ENCODE peak calls at places on chromosomes 5 and 9, in four cellular contexts. A is GM12878, I is HepG2, D is H1. T is an unnamed sample. For H4K20me1, the result is how much of the 10 kb centered on the place peaks cover.

GRCh38 chr9:130640681-130641080 is 23.7 kb upstream of the PRDM12 start:
- DNase-seq in A (no peak), I (no peak), D (no peak), T (no peak)

GRCh38 chr9:14687042-14687719 is 6.1 kb downstream of the ZDHHC21 start:
- DNase-seq in A (no peak), I (no peak), D (no peak), T (no peak)

GRCh38 chr5:17910318-17910717 is 276.1 kb downstream of the TAF11L14 start:
- DNase-seq in A (no peak), I (no peak), D (no peak), T (no peak)

GRCh38 chr5:758698-759053 is 25.9 kb downstream of the ZDHHC11B start:
- DNase-seq in A (no peak), I (no peak), D (no peak), T (no peak)

GRCh38 chr5:112125910-112126309 is 293.2 kb downstream of the EPB41L4A start:
- DNase-seq in A (no peak), I (no peak), D (no peak), T (peak)

GRCh38 chr5:148176480-148176879 is 8.1 kb downstream of the SPINK14 start:
- DNase-seq in A (no peak), I (no peak), D (no peak), T (no peak)

GRCh38 chr5:14444988-14445387 is 136.6 kb upstream of the OTULINL start:
- DNase-seq in A (no peak), I (no peak), D (no peak), T (no peak)

GRCh38 chr5:104367978-104368377 is 805.4 kb upstream of the NUDT12 start:
- DNase-seq in A (no peak), I (no peak), D (no peak), T (no peak)

GRCh38 chr5:34487956-34488355 is 168.2 kb upstream of the RAI14 start:
- DNase-seq in A (no peak), I (no peak), D (no peak), T (no peak)

GRCh38 chr9:121989010-121989409 is 104.1 kb downstream of the TTLL11 start:
- DNase-seq in A (no peak), I (no peak), D (peak), T (no peak)

GRCh38 chr5:3836528-3836927 is 240.9 kb downstream of the IRX1 start:
- DNase-seq in A (no peak), I (no peak), D (no peak), T (no peak)

GRCh38 chr9:108282872-108283271 is 572.9 kb downstream of the ACTL7B start:
- DNase-seq in A (no peak), I (peak), D (no peak), T (no peak)

GRCh38 chr9:18767141-18767540 is 265.9 kb downstream of the SAXO1 start:
- DNase-seq in A (no peak), I (no peak), D (no peak), T (no peak)

GRCh38 chr9:12698293-12698692 is 5.1 kb downstream of the TYRP1 start:
- DNase-seq in A (no peak), I (no peak), D (no peak), T (no peak)

GRCh38 chr9:87792831-87793288 is 66.9 kb downstream of the CTSL start:
- DNase-seq in A (peak), I (peak), D (no peak), T (no peak)

GRCh38 chr5:116042375-116042774 is 10.1 kb downstream of the ARL14EPL start:
- DNase-seq in A (no peak), I (no peak), D (no peak), T (no peak)

GRCh38 chr5:100826133-100826532 is 76.9 kb downstream of the ST8SIA4 start:
- DNase-seq in A (peak), I (no peak), D (no peak), T (no peak)

GRCh38 chr5:180626661-180627385 is 22.6 kb downstream of the FLT4 start:
- DNase-seq in A (no peak), I (no peak), D (no peak), T (no peak)

GRCh38 chr5:74851684-74852353 is 14.4 kb downstream of the FAM169A start:
- DNase-seq in A (peak), I (no peak), D (no peak), T (no peak)

GRCh38 chr9:75545292-75545691 is 345.2 kb upstream of the PCSK5 start:
- DNase-seq in A (no peak), I (no peak), D (no peak), T (no peak)

GRCh38 chr9:744790-745456 is 96.6 kb upstream of the DMRT1 start:
- DNase-seq in A (no peak), I (peak), D (no peak), T (no peak)

GRCh38 chr5:99019812-99020697 is 91.2 kb upstream of the CHD1 start:
- DNase-seq in A (no peak), I (peak), D (no peak), T (no peak)

GRCh38 chr9:129889936-129890717 is 54.9 kb downstream of the USP20 start:
- DNase-seq in A (peak), I (no peak), D (peak), T (no peak)

GRCh38 chr9:76266649-76267627 is 127.3 kb downstream of the RFK start:
- DNase-seq in A (no peak), I (no peak), D (no peak), T (no peak)

GRCh38 chr9:21933865-21934264 is 60.3 kb downstream of the CDKN2A start:
- DNase-seq in A (no peak), I (no peak), D (no peak), T (no peak)

GRCh38 chr9:33435821-33436277 is 11.5 kb downstream of the AQP3 start:
- DNase-seq in A (no peak), I (no peak), D (no peak), T (no peak)

GRCh38 chr9:93668261-93668871 is 92.0 kb downstream of the PHF2 start:
- DNase-seq in A (no peak), I (no peak), D (no peak), T (no peak)

GRCh38 chr5:145347026-145347616 is 488.0 kb downstream of the PRELID2 start:
- DNase-seq in A (no peak), I (peak), D (no peak), T (peak)

GRCh38 chr5:176658007-176658599 is 10.8 kb downstream of the TSPAN17 start:
- DNase-seq in A (no peak), I (peak), D (peak), T (peak)

DNA sequence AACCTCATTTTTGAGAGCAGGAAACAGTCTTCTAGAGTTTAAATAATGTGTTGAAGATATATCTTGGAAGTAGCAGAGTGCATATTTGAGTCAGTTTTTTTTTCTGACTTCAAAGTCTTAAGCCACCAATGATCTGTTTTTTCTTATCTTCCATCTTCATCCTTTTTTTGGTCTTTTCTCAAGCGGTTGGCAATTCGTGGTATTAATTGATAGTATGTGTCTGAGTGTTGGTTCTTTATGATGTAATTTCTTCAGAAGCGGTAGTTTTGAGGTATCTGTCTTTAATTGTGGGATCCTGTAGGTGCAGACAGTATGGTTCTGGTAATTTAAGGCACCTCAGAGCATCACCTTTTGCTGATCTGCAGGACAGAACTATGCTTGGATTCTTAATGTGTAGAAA is 3.9 kb downstream of the CSNK1G3 start:
- DNase-seq in A (no peak), I (no peak), D (no peak), T (no peak)
- H4K20me1 ChIP-seq in A (under half), I (under half), D (under half), T (under half)

GRCh38 chr5:138552700-138553099 is 9.7 kb upstream of the ETF1 start:
- DNase-seq in A (no peak), I (no peak), D (no peak), T (no peak)

GRCh38 chr5:138553437-138554095 is 10.5 kb upstream of the ETF1 start:
- DNase-seq in A (no peak), I (no peak), D (no peak), T (no peak)

GRCh38 chr5:138559937-138560336 is 15.3 kb downstream of the HSPA9 start:
- DNase-seq in A (no peak), I (no peak), D (no peak), T (no peak)

GRCh38 chr5:138554143-138554542 is 11.1 kb upstream of the ETF1 start:
- DNase-seq in A (no peak), I (no peak), D (no peak), T (no peak)

DNA sequence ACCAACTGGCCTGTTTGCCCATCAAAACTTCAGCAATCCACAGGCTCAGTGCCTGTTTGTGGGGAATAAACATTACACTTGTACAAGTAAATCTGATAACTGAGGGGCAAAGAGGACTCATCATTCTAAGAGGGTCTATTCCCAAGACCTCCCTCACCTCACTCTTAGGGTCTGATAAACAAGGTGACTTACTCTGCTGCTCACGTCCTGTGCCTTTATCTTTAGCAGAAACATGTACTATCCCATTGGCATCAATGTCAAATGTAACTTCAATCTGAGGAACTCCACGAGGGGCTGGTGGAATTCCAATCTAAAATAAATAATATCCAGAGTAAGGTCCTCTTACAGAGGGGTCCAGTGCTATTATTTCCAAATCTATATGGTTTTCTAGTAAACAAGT is 14.6 kb upstream of the ETF1 start:
- DNase-seq in A (no peak), I (no peak), D (no peak), T (no peak)
- TF ChIP-seq GABPA in A (no peak), I (no peak), D (no peak), T (no peak)

DNA sequence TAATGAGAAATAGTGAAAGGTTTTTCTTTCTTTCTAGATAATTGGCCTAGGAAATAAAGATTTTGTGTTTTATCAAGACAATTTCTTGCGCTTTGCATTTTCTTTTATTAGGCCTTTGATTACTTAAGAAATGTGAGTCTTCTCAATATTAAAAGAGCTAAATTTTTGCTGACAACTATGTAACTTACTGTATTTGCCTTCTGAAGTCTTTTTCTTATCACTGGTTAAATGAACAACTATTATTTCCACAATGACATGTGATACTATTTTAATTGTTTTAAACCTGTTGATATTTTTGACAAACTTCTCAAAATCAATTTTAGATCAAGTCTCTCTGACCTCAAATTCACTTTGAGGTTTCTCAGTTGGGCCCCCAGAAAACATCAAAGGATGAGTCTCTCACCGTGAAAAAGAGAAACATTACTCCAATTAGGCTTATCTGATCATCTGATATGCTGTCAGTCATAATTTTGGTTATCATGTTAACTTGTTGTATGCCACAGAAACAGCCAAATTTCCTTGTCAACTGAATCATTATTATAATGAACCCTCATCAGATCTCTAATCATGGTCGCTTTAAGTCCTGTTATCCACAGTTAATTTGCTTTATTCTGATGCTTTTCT is 48.8 kb downstream of the RAPGEF1 start:
- DNase-seq in A (no peak), I (no peak), D (no peak), T (no peak)
- H4K20me1 ChIP-seq in A (under half), I (under half), D (under half), T (under half)

GRCh38 chr9:98248737-98249474 is 6.5 kb downstream of the TBC1D2 start:
- DNase-seq in A (no peak), I (no peak), D (no peak), T (no peak)
- TF ChIP-seq GABPA in A (no peak), I (no peak), D (no peak), T (no peak)

DNA sequence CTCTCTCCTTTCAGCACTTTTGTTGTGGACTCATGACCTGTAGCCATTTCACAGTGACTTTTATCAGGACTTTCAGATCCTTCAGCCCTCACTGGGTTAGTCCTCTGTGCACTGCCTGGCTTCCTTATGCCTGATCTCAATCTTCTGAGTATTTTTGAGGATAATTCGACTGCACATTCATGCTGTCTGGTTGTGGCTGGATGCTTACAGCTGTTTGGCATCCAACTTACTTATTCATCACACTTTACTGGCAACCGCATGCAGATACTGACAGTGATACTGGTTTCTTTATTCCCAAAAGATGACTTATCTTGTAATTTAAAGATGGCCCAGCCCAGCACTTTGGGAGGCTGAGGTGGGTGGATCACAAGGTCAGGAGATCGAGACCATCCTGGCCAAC is 293.4 kb downstream of the MAN2A1 start:
- DNase-seq in A (no peak), I (no peak), D (no peak), T (no peak)
- H4K20me1 ChIP-seq in A (under half), I (under half), D (under half), T (under half)

GRCh38 chr5:142253938-142254895 is 70.6 kb downstream of the SPRY4 start:
- DNase-seq in A (no peak), I (no peak), D (no peak), T (no peak)
- TF ChIP-seq GABPA in A (no peak), I (no peak), D (no peak), T (no peak)

GRCh38 chr5:134577796-134578577 is 52.5 kb downstream of the JADE2 start:
- DNase-seq in A (no peak), I (peak), D (peak), T (peak)
- H4K20me1 ChIP-seq in A (under half), I (under half), D (under half), T (under half)

DNA sequence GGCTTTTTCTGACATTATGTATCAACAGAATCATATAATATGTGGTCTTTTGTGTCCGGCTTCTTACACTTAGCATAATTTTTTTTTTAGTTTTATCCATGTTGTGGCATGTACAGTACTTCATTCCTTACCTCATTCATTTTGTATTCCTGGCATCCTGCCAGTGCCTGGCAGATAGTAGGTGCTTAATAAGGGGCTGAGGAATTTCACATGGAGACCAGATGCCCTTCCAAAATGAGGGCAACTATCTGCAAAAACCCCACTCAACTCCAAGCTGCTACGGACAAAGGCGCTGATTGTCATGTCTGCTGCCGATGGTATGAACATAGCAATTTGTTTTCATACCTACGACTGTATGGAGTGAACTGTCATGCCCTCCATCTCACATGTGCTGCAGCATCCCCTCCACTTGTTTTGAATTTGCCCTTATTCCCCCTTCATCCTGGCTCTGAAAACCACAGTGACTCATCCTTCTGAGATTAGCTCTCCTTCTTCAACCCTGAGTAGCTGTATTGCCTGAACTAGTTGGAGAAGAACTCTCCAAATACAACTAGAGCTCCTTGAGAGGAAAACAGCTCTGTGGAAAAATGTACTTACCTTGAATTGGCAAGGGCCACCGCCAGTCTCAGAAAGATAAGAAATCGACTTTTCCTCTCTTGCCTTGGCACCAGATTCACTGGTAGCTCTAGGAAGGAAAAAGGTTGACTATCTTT is 41.3 kb upstream of the FOXE1 start:
- DNase-seq in A (no peak), I (no peak), D (no peak), T (no peak)
- TF ChIP-seq GABPA in A (no peak), I (no peak), D (no peak), T (no peak)

T was measured in SK-N-SH.